ENCODE peak calls at places on chromosomes 12 and 14, in five cellular contexts. Z is GM12892, G is GM12878, P is H1, O is HepG2. I is an unnamed sample.

GRCh38 chr14:91399868-91400640 is 17.6 kb downstream of the CCDC88C start:
- DNase-seq in O (no peak), G (no peak), Z (peak), P (no peak), I (no peak)

GRCh38 chr12:57031228-57031670 is 14.9 kb upstream of the TAC3 start:
- DNase-seq in P (no peak), Z (no peak), O (peak), G (no peak), I (peak)

GRCh38 chr14:31085027-31085426 is 58.8 kb upstream of the STRN3 start:
- DNase-seq in P (no peak), O (no peak), Z (no peak), G (no peak), I (no peak)

GRCh38 chr14:49986344-49987014 is 93.6 kb downstream of the ARF6 start:
- DNase-seq in P (no peak), G (no peak), O (peak), Z (no peak), I (no peak)

GRCh38 chr14:67387195-67387594 is 24.8 kb downstream of the PLEK2 start:
- DNase-seq in Z (no peak), O (no peak), G (no peak), P (no peak), I (no peak)

GRCh38 chr14:68619805-68620574 is 172.9 kb downstream of the ZFP36L1 start:
- DNase-seq in Z (no peak), G (no peak), O (peak), P (no peak), I (no peak)

GRCh38 chr12:115507951-115508722 is 769.4 kb downstream of the MED13L start:
- DNase-seq in O (peak), G (no peak), Z (no peak), P (peak), I (no peak)

GRCh38 chr14:65261946-65262345 is 150.6 kb upstream of the FUT8 start:
- DNase-seq in O (no peak), P (no peak), G (no peak), Z (no peak), I (no peak)

GRCh38 chr12:5022465-5023061 is 21.1 kb upstream of the KCNA5 start:
- DNase-seq in P (peak), G (no peak), O (peak), Z (peak), I (peak)

GRCh38 chr12:128813883-128814282 is 9.9 kb downstream of the SLC15A4 start:
- DNase-seq in O (no peak), P (no peak), G (no peak), Z (no peak), I (no peak)

GRCh38 chr14:69522026-69522425 is 37.5 kb downstream of the PLEKHD1 start:
- DNase-seq in G (no peak), Z (no peak), P (no peak), O (no peak), I (no peak)

GRCh38 chr12:109831929-109832328 is 1.3 kb downstream of the TRPV4 start:
- DNase-seq in Z (no peak), G (no peak), P (no peak), O (no peak), I (no peak)
- TF ChIP-seq POLR2A in Z (no peak), G (no peak), P (no peak), O (no peak), I (no peak)

GRCh38 chr12:62205348-62205747 is 54.9 kb upstream of the USP15 start:
- DNase-seq in Z (no peak), P (no peak), G (no peak), O (peak), I (no peak)
- TF ChIP-seq TAF1 in Z (no peak), P (no peak), G (no peak), O (no peak), I (no peak)

GRCh38 chr14:74492413-74493342 is at the start of gene NPC2:
- DNase-seq in O (no peak), Z (no peak), P (no peak), G (no peak), I (no peak)

GRCh38 chr14:74495356-74495755 is 1.8 kb downstream of the ISCA2 start:
- DNase-seq in P (no peak), Z (no peak), G (no peak), O (no peak), I (no peak)

GRCh38 chr14:74491952-74492351 is 1.2 kb downstream of the NPC2 start:
- DNase-seq in Z (no peak), P (no peak), G (no peak), O (peak), I (no peak)

GRCh38 chr14:74488788-74489397 is 4.2 kb downstream of the NPC2 start:
- DNase-seq in O (no peak), Z (no peak), P (no peak), G (no peak), I (no peak)

DNA sequence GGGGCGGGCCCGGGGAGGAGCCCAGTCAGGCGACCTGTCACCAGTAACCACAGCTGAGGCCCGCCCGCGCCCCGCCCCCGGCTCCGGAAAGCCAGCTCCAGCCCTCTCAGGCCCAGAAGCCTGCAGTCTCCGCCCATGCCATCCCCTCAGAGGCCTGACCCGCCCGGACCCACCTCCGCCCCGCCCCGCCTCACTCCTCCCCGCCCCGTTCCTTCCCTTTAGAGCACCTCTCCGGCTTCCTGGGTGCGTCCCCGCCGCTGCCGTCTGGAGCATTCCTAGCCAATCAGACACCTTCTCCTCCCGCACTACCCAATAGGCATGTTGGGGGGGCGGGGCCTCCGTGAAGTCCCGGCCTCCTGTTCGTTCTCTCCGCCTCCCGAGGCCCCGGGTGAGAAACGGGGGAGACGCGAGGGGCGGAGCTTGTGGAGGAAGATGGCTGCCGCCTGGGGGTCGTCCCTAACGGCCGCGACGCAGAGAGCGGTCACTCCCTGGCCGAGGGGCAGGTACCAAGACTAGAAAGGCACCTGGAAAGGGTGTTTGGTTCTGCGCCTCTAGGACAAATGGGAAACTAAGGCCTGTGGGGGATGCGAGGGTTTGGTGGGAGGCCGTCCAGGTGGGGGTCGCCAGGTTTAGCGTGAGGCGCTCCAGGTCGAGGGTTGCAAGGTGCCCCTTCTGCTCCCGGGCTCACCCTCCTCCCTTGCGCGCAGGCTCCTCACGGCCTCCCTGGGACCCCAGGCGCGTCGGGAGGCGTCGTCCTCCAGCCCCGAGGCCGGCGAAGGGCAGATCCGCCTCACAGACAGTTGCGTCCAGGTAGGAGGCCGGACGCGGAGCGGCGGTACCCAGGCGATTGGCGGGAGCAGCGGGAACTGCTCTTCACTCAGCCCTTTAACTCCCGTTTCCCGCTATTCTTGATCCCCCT is at the start of gene ISCA2:
- DNase-seq in P (peak), O (peak), Z (peak), G (peak), I (peak)
- TF ChIP-seq POLR2A in P (peak), O (peak), Z (peak), G (peak), I (peak)

GRCh38 chr14:89000007-89000942 is 175.8 kb downstream of the TTC8 start:
- DNase-seq in P (no peak), G (no peak), Z (no peak), O (peak), I (no peak)
- TF ChIP-seq TAF1 in P (no peak), G (no peak), Z (no peak), O (no peak), I (no peak)

DNA sequence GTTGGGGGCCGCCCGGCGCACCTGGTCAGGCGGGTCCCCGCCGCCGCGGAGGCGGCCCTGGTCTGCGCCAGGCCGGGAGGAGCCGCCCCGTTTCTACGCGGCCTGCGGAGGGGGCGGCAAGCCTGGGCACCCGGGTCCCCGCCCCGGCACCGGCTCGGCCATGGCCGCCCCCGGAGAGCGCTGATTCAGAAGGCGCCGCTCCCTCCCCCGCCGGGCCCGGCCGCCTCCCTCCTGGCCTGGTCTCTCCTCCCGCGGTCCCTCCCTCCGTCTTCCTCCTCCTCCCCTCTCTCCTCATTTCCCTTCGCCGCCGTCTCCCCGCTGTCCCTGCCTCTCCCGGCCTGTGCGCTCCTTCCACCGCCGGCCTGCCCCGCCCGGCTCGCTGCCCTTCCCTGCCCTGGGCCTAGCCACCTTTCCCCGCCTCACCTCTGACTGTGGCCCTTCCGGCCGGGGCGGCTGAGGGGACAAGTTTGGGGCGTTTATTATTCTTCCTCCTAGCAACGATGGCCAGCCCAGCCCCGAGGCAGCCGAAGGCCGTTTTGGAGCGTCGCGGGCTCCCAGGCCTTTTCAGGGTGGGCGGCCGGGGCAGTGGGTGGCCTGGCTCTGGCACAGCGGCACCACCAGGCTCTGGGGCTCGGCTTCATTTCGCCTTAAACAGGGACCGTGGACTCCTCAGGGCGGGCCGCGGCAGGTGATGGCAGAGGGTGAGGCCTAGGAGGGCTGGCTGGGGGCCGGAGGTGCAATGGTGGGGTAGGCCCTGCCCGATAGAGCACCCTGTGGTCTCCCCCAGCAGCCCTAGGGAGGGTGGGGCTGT is 768 bp downstream of the CEP170B start:
- DNase-seq in Z (peak), O (no peak), G (no peak), P (no peak), I (no peak)
- TF ChIP-seq POLR2A in Z (no peak), O (no peak), G (no peak), P (no peak), I (no peak)

DNA sequence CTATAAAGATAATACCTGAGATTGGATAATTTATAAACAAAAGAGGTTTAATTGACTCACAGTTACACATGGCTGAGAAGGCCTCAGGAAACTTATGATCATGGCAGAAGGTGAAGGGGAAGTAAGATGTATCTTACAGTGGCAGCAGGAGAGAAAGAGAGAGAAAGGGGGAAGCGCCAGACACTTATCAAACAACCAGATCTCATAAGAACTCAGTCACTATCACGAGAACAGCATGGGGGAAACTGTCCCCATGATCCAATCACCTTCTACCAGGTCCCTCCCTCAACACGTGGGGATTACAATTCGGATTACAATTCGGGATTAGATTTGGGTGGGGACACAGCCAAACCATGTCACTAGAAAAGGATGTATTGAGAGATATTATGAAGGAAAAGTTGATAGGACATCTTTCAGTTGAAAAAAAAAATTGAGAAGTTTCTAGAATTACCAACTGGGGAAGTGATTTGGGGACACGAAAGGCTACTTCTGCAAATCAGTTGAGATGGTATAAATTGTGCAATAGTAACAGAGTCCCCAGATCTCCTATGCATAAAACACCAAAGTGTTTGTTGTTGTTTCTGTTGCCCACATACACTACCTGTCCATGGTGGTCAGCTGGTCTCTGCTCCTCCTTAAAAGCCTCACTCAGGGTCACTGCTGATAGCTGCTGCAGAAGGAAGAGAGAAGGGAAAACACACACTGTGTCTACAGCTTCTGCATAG is 465.4 kb downstream of the PDZRN4 start:
- DNase-seq in O (no peak), Z (no peak), P (no peak), G (no peak), I (no peak)
- TF ChIP-seq TAF1 in O (no peak), Z (no peak), P (no peak), G (no peak), I (no peak)

GRCh38 chr14:103123128-103123633 is at the start of gene TNFAIP2:
- DNase-seq in P (no peak), G (no peak), O (no peak), Z (no peak), I (peak)

GRCh38 chr14:103122578-103123127 is 608 bp upstream of the TNFAIP2 start:
- DNase-seq in P (no peak), Z (no peak), O (no peak), G (no peak), I (no peak)

GRCh38 chr14:103121846-103122577 is 1.2 kb upstream of the TNFAIP2 start:
- DNase-seq in P (no peak), G (no peak), O (peak), Z (no peak), I (peak)

GRCh38 chr14:103118663-103119404 is 4.4 kb upstream of the TNFAIP2 start:
- DNase-seq in P (no peak), Z (no peak), O (no peak), G (no peak), I (no peak)

DNA sequence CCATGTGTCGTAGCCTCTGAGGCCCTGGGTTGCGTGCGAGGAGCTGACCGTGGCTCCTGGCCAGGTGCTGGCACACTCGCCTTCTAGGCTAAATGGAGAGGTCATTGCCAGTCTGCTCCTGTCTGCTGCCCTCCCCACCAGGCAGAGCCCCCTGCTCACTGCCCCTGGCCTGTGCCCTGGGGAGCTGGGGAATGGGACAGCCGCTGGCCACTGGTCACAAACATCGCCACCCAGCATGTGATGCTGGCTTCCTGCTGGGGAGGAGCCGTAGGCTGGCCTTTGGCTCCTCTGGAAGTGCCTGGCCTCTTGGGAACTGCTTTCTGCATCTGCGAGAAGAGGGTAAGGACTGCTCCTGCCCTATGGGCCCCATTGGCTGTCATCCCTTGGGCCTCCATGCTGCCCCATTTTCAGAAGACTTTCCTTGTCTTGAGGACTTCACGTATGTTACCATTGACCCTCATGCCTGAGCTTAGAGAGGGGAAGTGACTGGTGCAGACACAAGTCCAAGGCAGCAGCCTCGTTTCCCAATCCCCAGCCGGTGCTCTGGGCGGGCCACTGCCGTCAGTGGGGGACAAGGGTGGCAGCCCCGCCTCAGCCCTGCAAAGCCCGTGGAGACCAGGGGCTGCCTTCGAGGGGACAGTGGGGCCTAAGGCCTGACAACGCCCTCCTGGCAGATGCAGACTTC is 2.0 kb upstream of the TNFAIP2 start:
- DNase-seq in Z (no peak), G (no peak), P (no peak), O (no peak), I (no peak)
- TF ChIP-seq POLR2A in Z (no peak), G (no peak), P (no peak), O (no peak), I (no peak)

GRCh38 chr14:93099643-93100042 is 16.1 kb downstream of the ITPK1 start:
- DNase-seq in O (no peak), G (no peak), P (no peak), Z (no peak), I (no peak)
- TF ChIP-seq TAF1 in O (no peak), G (no peak), P (no peak), Z (no peak), I (no peak)